ENCODE peak calls at places on chromosome 19, in ten cellular contexts. F is ELF-1; N is T-cell; X is fibroblast of mammary gland; U is posterior vena cava; Y is stimulated activated CD8-positive, alpha-beta memory T cell treated with anti-CD3 and anti-CD28 coated beads, Interleukin-4, amount 100 ng/mL, for 24 hours; R is SK-N-SH; B is GM04503; W is naive thymus-derived CD8-positive, alpha-beta T cell; M is non-pigmented ciliary epithelial cell. T is an unnamed sample.

GRCh38 chr19:13103585-13103923 is 896 bp upstream of the LYL1 start:
- DNase-seq in F (no peak), N (no peak), X (no peak), U (no peak), Y (no peak), R (no peak), B (no peak), W (no peak), M (no peak), T (no peak)

GRCh38 chr19:41001243-41001971 is 10.3 kb downstream of the CYP2B6 start:
- DNase-seq in F (peak; percentile 18), N (no peak), X (no peak), U (no peak), Y (no peak), R (no peak), B (no peak), W (no peak), M (no peak), T (no peak)

GRCh38 chr19:53903055-53903680 is 5.9 kb upstream of the CACNG7 start:
- DNase-seq in F (peak; percentile 69), N (no peak), X (peak; percentile 50), U (no peak), Y (no peak), R (no peak), B (no peak), W (no peak), M (peak; percentile 8), T (peak; percentile 39)

GRCh38 chr19:17220207-17220758 is 5.1 kb downstream of the USE1 start:
- DNase-seq in F (no peak), N (no peak), X (peak; percentile 89), U (peak; percentile 88), Y (no peak), R (no peak), B (peak; percentile 24), W (no peak), M (no peak), T (no peak)

GRCh38 chr19:17555929-17556813 is 722 bp downstream of the COLGALT1 start:
- DNase-seq in F (peak; percentile 46), N (no peak), X (peak; percentile 83), U (peak; percentile 91), Y (peak; percentile 31), R (peak; percentile 74), B (no peak), W (no peak), M (no peak), T (no peak)

GRCh38 chr19:41994994-41995958 is 1.2 kb upstream of the ATP1A3 start:
- DNase-seq in F (no peak), N (no peak), X (no peak), U (no peak), Y (no peak), R (no peak), B (no peak), W (no peak), M (no peak), T (no peak)

GRCh38 chr19:49635530-49636229 is 4.3 kb downstream of the RRAS start:
- DNase-seq in F (no peak), N (no peak), X (peak; percentile 20), U (no peak), Y (no peak), R (no peak), B (no peak), W (no peak), M (no peak), T (no peak)

GRCh38 chr19:48751835-48752510 is 468 bp downstream of the FUT1 start:
- DNase-seq in F (no peak), N (no peak), X (no peak), U (no peak), Y (no peak), R (no peak), B (no peak), W (no peak), M (no peak), T (no peak)

GRCh38 chr19:21482863-21483276 is 22.5 kb upstream of the ZNF429 start:
- DNase-seq in F (peak; percentile 86), N (peak; percentile 41), X (peak; percentile 48), U (peak; percentile 87), Y (peak; percentile 45), R (peak; percentile 81), B (no peak), W (peak; percentile 71), M (no peak), T (peak; percentile 70)

GRCh38 chr19:45069056-45069455 is 7.2 kb downstream of the ZNF296 start:
- DNase-seq in F (peak; percentile 78), N (no peak), X (peak; percentile 48), U (no peak), Y (no peak), R (peak; percentile 36), B (no peak), W (no peak), M (no peak), T (no peak)

T was measured in effector memory CD8-positive, alpha-beta T cell.